ENCODE peak calls at places on chromosomes 16 and 17, in eight cellular contexts. C is BJ, D is astrocyte, E is tibial artery, B is cardiac muscle cell, M is transverse colon, I is mucosa of descending colon, T is psoas muscle. W is an unnamed sample.
A peak's percentile ranks its signal among the peaks of the same experiment; 100 is the strongest.

GRCh38 chr17:73338050-73338491 is 26.3 kb upstream of the CDC42EP4 start:
- DNase-seq in C (no peak), D (peak; percentile 30), E (peak; percentile 82), B (no peak), M (no peak), I (no peak), T (peak; percentile 70), W (no peak)

GRCh38 chr17:59785091-59785799 is 77.8 kb downstream of the VMP1 start:
- DNase-seq in C (no peak), D (no peak), E (no peak), B (no peak), M (no peak), I (no peak), T (no peak), W (peak; percentile 45)

GRCh38 chr17:9905902-9906301 is 831 bp upstream of the RCVRN start:
- DNase-seq in C (no peak), D (no peak), E (peak; percentile 53), B (peak; percentile 35), M (no peak), I (no peak), T (peak; percentile 61), W (peak; percentile 40)

GRCh38 chr17:80279895-80280294 is 19.2 kb downstream of the RNF213 start:
- DNase-seq in C (peak; percentile 79), D (peak; percentile 82), E (no peak), B (no peak), M (no peak), I (peak; percentile 68), T (peak; percentile 86), W (no peak)

GRCh38 chr17:72192409-72193192 is 71.8 kb downstream of the SOX9 start:
- DNase-seq in C (peak; percentile 34), D (peak; percentile 97), E (peak; percentile 71), B (no peak), M (no peak), I (no peak), T (peak; percentile 60), W (no peak)

GRCh38 chr16:87757841-87758426 is 7.9 kb downstream of the KLHDC4 start:
- DNase-seq in C (no peak), D (peak; percentile 32), E (no peak), B (no peak), M (no peak), I (no peak), T (no peak), W (no peak)

GRCh38 chr17:7404737-7405412 is 978 bp upstream of the TMEM256 start:
- DNase-seq in C (no peak), D (no peak), E (peak; percentile 84), B (peak; percentile 75), M (no peak), I (peak; percentile 77), T (peak; percentile 84), W (no peak)

GRCh38 chr16:64184156-64184555 is 937.7 kb downstream of the CDH11 start:
- DNase-seq in C (peak; percentile 0), D (no peak), E (no peak), B (no peak), M (no peak), I (no peak), T (no peak), W (no peak)

GRCh38 chr17:68514809-68515208 is 2.6 kb downstream of the PRKAR1A start:
- DNase-seq in C (no peak), D (peak; percentile 56), E (no peak), B (no peak), M (no peak), I (no peak), T (no peak), W (no peak)

GRCh38 chr16:17607624-17608023 is 136.9 kb upstream of the XYLT1 start:
- DNase-seq in C (no peak), D (no peak), E (no peak), B (no peak), M (no peak), I (no peak), T (no peak), W (no peak)

GRCh38 chr17:37720989-37721388 is 23.9 kb downstream of the HNF1B start:
- DNase-seq in C (no peak), D (no peak), E (no peak), B (no peak), M (peak; percentile 73), I (no peak), T (no peak), W (no peak)

GRCh38 chr16:26263406-26263805 is 571.6 kb downstream of the HS3ST4 start:
- DNase-seq in C (no peak), D (no peak), E (no peak), B (no peak), M (no peak), I (no peak), T (no peak), W (no peak)
- TF ChIP-seq CTCF in C (no peak), D (no peak), E (no peak), B (no peak), M (no peak), I (no peak), T (no peak), W (no peak)

GRCh38 chr16:85430523-85431381 is 182.4 kb upstream of the GSE1 start:
- DNase-seq in C (no peak), D (no peak), E (no peak), B (peak; percentile 78), M (peak; percentile 7), I (peak; percentile 49), T (peak; percentile 42), W (no peak)
- H3K4me3 ChIP-seq in C (no peak overlapping the region), D (no peak overlapping the region), E (no peak overlapping the region), B (no peak overlapping the region), M (no peak overlapping the region), I (no peak overlapping the region), T (no peak overlapping the region), W (no peak overlapping the region)

GRCh38 chr17:77528516-77529327 is 388.0 kb downstream of the SEC14L1 start:
- DNase-seq in C (no peak), D (no peak), E (peak; percentile 52), B (peak; percentile 84), M (no peak), I (no peak), T (peak; percentile 46), W (no peak)
- TF ChIP-seq CTCF in C (no peak), D (no peak), E (no peak), B (no peak), M (no peak), I (no peak), T (no peak), W (no peak)

GRCh38 chr17:28228109-28228840 is 90.7 kb upstream of the TMEM97 start:
- DNase-seq in C (no peak), D (no peak), E (peak; percentile 48), B (peak; percentile 47), M (no peak), I (no peak), T (no peak), W (no peak)
- H3K4me3 ChIP-seq in C (peak overlapping the region; percentile 38), D (peak overlapping the region; percentile 47), E (peak overlapping the region; percentile 21), B (peak overlapping the region; percentile 30), M (peak overlapping the region; percentile 49), I (no peak overlapping the region), T (peak overlapping the region; percentile 49), W (peak overlapping the region; percentile 55)

GRCh38 chr16:74939688-74940087 is 45.2 kb downstream of the WDR59 start:
- DNase-seq in C (no peak), D (no peak), E (no peak), B (no peak), M (no peak), I (no peak), T (no peak), W (no peak)

GRCh38 chr16:74931445-74931844 is 53.5 kb downstream of the WDR59 start:
- DNase-seq in C (no peak), D (no peak), E (no peak), B (no peak), M (no peak), I (no peak), T (no peak), W (peak; percentile 27)

DNA sequence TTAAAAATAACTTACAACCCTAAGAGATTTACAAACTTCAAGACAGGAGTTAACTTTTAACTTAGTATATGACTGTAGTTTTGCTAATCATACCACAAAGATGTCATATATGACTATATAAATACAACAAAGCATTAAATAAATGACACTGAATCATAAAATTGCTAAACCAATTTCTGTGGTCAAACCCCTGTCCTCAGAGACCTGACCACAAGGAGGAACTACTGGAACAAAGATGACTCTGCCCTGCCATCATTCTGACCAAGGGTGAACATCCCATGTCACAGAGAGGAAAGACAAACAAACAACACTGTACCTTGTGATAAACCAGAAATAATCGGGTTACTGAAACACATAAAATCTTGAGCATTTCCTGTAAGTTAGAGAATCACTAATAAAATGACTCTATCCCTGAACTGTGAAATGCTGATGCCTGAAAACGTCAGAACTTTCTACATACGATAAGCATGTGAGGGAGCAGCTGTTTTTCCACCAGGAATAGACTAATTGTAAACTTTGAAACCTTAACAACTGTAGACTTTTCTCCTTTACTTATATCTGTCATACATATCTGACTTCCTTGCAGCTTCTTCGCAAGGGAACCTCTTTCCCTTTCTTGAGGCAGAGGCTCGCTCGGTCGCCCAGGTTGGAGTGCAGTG is 47.9 kb downstream of the WDR59 start:
- DNase-seq in C (peak; percentile 45), D (peak; percentile 69), E (peak; percentile 49), B (no peak), M (no peak), I (no peak), T (no peak), W (peak; percentile 66)
- TF ChIP-seq CTCF in C (peak; percentile 4), D (no peak), E (no peak), B (no peak), M (no peak), I (no peak), T (no peak), W (no peak)

GRCh38 chr16:84820305-84820684 is 510 bp downstream of the CRISPLD2 start:
- DNase-seq in C (no peak), D (no peak), E (no peak), B (no peak), M (no peak), I (no peak), T (no peak), W (no peak)
- H3K4me3 ChIP-seq in C (peak overlapping the region; percentile 79), D (peak overlapping the region; percentile 71), E (peak overlapping the region; percentile 53), B (peak overlapping the region; percentile 18), M (peak overlapping the region; percentile 61), I (peak overlapping the region; percentile 34), T (peak overlapping the region; percentile 65), W (no peak overlapping the region)

DNA sequence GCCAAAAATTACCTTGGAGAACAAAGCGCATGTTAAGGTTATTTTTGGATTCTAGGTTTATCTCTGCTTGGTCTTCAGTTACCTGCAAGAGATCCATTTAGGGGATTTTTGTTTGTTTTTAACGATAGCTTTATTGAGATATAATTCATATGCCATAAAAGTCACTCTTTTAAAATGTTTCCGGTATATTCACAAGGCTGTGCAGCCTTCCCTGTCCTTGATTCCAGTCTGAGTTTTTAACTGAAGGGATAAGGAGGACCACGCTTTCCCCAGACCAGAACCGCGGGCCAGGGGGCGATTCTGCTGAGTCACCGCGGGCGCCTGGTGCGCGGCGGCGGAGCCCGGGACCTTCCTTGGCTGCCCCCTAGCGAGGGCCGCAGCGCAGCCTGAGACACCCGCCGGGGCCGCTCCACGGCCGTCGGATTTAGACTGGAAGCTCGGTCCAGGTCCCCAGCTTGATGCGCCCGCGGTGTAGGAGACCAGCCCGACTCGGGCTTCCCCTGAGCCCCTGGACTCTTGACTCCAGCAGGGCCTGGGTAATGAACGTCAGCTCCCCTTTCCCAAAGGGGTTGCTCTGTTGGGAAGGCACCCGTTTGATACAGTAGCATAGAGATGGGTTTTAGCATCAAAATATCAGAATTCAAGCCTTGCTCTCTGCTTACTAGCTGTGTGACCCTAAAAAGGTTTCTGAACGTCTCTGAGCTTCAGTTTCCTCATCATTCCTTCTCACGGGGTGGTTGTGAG is 50.0 kb upstream of the STH start:
- DNase-seq in C (peak; percentile 4), D (peak; percentile 36), E (peak; percentile 80), B (peak; percentile 86), M (peak; percentile 76), I (peak; percentile 56), T (peak; percentile 90), W (peak; percentile 56)
- TF ChIP-seq CTCF in C (peak; percentile 76), D (peak; percentile 49), E (peak; percentile 76), B (peak; percentile 91), M (peak; percentile 69), I (peak; percentile 61), T (peak; percentile 82), W (peak; percentile 74)

W was measured in GM12865.